ENCODE peak calls at places on chromosomes 13 and 19, in eight cellular contexts. A is stimulated activated CD4-positive, alpha-beta T cell treated with anti-CD3 and anti-CD28 coated beads, Interleukin-12 subunit alpha, Interleukin-12 subunit beta, amount 100 ng/mL, for 4 hours; Y is nucleus accumbens; P is left ventricle myocardium inferior; D is right cardiac atrium; U is Caki2; R is MCF 10A; W is GDM1. H is an unnamed sample.

GRCh38 chr19:5623397-5624153 is 692 bp downstream of the SAFB start:
- DNase-seq in U (no peak), Y (peak), R (no peak), P (no peak), A (peak), W (no peak), D (peak), H (no peak)

GRCh38 chr19:16836115-16836905 is 7.1 kb downstream of the SIN3B start:
- DNase-seq in R (peak), A (no peak), U (no peak), D (no peak), W (peak), Y (no peak), P (no peak), H (no peak)

GRCh38 chr13:30026093-30026492 is 175.7 kb upstream of the UBL3 start:
- DNase-seq in Y (no peak), P (no peak), A (no peak), W (no peak), U (no peak), R (no peak), D (no peak), H (no peak)

GRCh38 chr13:93307166-93307565 is 80.6 kb downstream of the GPC6 start:
- DNase-seq in D (no peak), W (no peak), R (no peak), U (no peak), A (no peak), P (no peak), Y (no peak), H (no peak)

GRCh38 chr19:50669319-50670101 is 20.3 kb downstream of the C19orf81 start:
- DNase-seq in U (no peak), W (peak), P (no peak), A (peak), R (peak), Y (peak), D (no peak), H (peak)

GRCh38 chr13:31765441-31765840 is 26.1 kb downstream of the RXFP2 start:
- DNase-seq in W (no peak), D (no peak), A (no peak), U (no peak), P (no peak), R (peak), Y (no peak), H (no peak)

GRCh38 chr19:1251503-1252220 is 3.3 kb downstream of the MIDN start:
- DNase-seq in A (no peak), W (peak), P (peak), U (peak), R (no peak), D (peak), Y (peak), H (no peak)

GRCh38 chr13:106599875-106600797 is 32.2 kb upstream of the ARGLU1 start:
- DNase-seq in A (no peak), D (no peak), P (no peak), R (peak), U (no peak), Y (no peak), W (no peak), H (no peak)

GRCh38 chr13:50400035-50400726 is 384.9 kb downstream of the KCNRG start:
- DNase-seq in D (peak), A (no peak), P (peak), U (no peak), R (peak), Y (peak), W (no peak), H (no peak)

GRCh38 chr13:102141625-102142472 is 260.0 kb downstream of the FGF14 start:
- DNase-seq in A (no peak), P (no peak), R (peak), U (peak), D (no peak), W (no peak), Y (no peak), H (peak)

GRCh38 chr19:17259118-17259780 is 5.3 kb downstream of the USHBP1 start:
- DNase-seq in A (no peak), U (no peak), P (no peak), R (no peak), W (no peak), Y (no peak), D (no peak), H (no peak)

GRCh38 chr13:24355103-24355502 is 45.7 kb downstream of the C1QTNF9 start:
- DNase-seq in P (no peak), D (no peak), U (no peak), R (no peak), W (no peak), A (no peak), Y (no peak), H (no peak)

GRCh38 chr19:54207908-54208783 is 7.5 kb downstream of the RPS9 start:
- DNase-seq in D (peak), W (peak), Y (no peak), P (peak), A (peak), U (peak), R (peak), H (no peak)

GRCh38 chr13:32840113-32840512 is 176.1 kb upstream of the KL start:
- DNase-seq in P (no peak), Y (no peak), R (no peak), W (no peak), U (no peak), A (no peak), D (no peak), H (no peak)

GRCh38 chr13:108495686-108496363 is 133.6 kb upstream of the MYO16 start:
- DNase-seq in W (no peak), A (no peak), R (no peak), P (no peak), D (no peak), Y (no peak), U (no peak), H (no peak)

GRCh38 chr19:38709119-38709518 is 35.2 kb downstream of the CAPN12 start:
- DNase-seq in P (no peak), D (no peak), Y (no peak), W (no peak), A (no peak), R (no peak), U (no peak), H (no peak)

GRCh38 chr19:38793186-38793585 is 4.2 kb downstream of the LGALS7B start:
- DNase-seq in D (no peak), A (no peak), Y (no peak), R (peak), W (no peak), U (no peak), P (no peak), H (peak)

GRCh38 chr13:27442071-27442647 is 8.2 kb downstream of the MTIF3 start:
- DNase-seq in P (no peak), U (peak), R (no peak), W (peak), Y (no peak), A (peak), D (no peak), H (no peak)

GRCh38 chr19:34995551-34995950 is 4.6 kb upstream of the GRAMD1A start:
- DNase-seq in W (no peak), P (no peak), U (peak), A (no peak), D (no peak), R (no peak), Y (no peak), H (no peak)

GRCh38 chr19:5578094-5578846 is 10.5 kb upstream of the TINCR start:
- DNase-seq in U (peak), W (no peak), P (peak), A (peak), D (peak), R (peak), Y (peak), H (peak)

GRCh38 chr13:65260938-65261880 is 1968.9 kb downstream of the PCDH9 start:
- DNase-seq in A (no peak), D (no peak), U (no peak), P (no peak), Y (no peak), W (no peak), R (no peak), H (no peak)

GRCh38 chr19:14437578-14438140 is 4.6 kb downstream of the PKN1 start:
- DNase-seq in U (no peak), R (no peak), W (no peak), Y (no peak), P (no peak), A (no peak), D (no peak), H (no peak)

GRCh38 chr13:87553142-87553541 is 118.0 kb upstream of the SLITRK5 start:
- DNase-seq in A (no peak), D (no peak), R (no peak), P (no peak), U (no peak), Y (no peak), W (no peak), H (no peak)

GRCh38 chr13:36919206-36919832 is 719 bp downstream of the SMAD9 start:
- DNase-seq in R (peak), P (peak), A (no peak), W (no peak), D (peak), U (peak), Y (no peak), H (peak)

GRCh38 chr19:5536337-5536894 is 31.3 kb downstream of the TINCR start:
- DNase-seq in A (no peak), U (no peak), Y (peak), W (no peak), P (peak), R (peak), D (peak), H (peak)

GRCh38 chr19:41886761-41887710 is 4.1 kb downstream of the ARHGEF1 start:
- DNase-seq in U (no peak), W (no peak), Y (no peak), A (no peak), P (no peak), R (no peak), D (no peak), H (no peak)

H was measured in RWPE1.